ENCODE peak calls at places on chromosomes 4 and X, in four cellular contexts. A is GM20000; M is stimulated activated CD8-positive, alpha-beta memory T cell treated with anti-CD3 and anti-CD28 coated beads, Interleukin-2, amount 100 ng/mL, for 1 hour; J is sciatic nerve. N is an unnamed sample.

GRCh38 chr4:15778191-15778741 is at the start of gene CD38:
- DNase-seq in A (peak), M (no peak), J (no peak), N (no peak)

GRCh38 chrX:153648358-153649177 is 1.6 kb downstream of the DUSP9 start:
- DNase-seq in A (peak), M (no peak), J (peak), N (no peak)

GRCh38 chr4:13918110-13918509 is 290.6 kb upstream of the BOD1L1 start:
- DNase-seq in A (no peak), M (no peak), J (no peak), N (peak)

GRCh38 chr4:146488495-146489174 is 33.1 kb downstream of the SLC10A7 start:
- DNase-seq in A (no peak), M (no peak), J (no peak), N (no peak)

GRCh38 chrX:85544609-85545008 is 165.1 kb upstream of the POF1B start:
- DNase-seq in A (peak), M (no peak), J (no peak), N (no peak)

GRCh38 chrX:81875800-81876199 is 673.9 kb downstream of the SH3BGRL start:
- DNase-seq in A (no peak), M (no peak), J (no peak), N (no peak)

GRCh38 chr4:173525118-173526033 is 4.7 kb downstream of the HAND2 start:
- DNase-seq in A (no peak), M (no peak), J (no peak), N (no peak)

GRCh38 chr4:89889289-89889688 is 5.4 kb upstream of the MMRN1 start:
- DNase-seq in A (no peak), M (no peak), J (no peak), N (no peak)

GRCh38 chr4:179695175-179695574 is 2252.9 kb upstream of the AGA start:
- DNase-seq in A (no peak), M (no peak), J (no peak), N (peak)

GRCh38 chr4:7171191-7171900 is 21.0 kb upstream of the SORCS2 start:
- DNase-seq in A (no peak), M (no peak), J (peak), N (no peak)